ENCODE peak calls at places on chromosomes 13 and 19, in seven cellular contexts. R is neuronal stem cell, T is H1, Z is mesenchymal stem cell, H is trophoblast cell, A is IMR-90, K is H9. S is an unnamed sample.

GRCh38 chr13:36533806-36534205 is 101.5 kb downstream of the CCNA1 start:
- DNase-seq in R (no peak), T (no peak), Z (no peak), H (peak), A (no peak), K (no peak), S (peak)

GRCh38 chr19:49546825-49547565 is 19.2 kb downstream of the RCN3 start:
- DNase-seq in R (peak), T (peak), Z (peak), H (peak), A (peak), K (peak), S (peak)

GRCh38 chr13:36819811-36820140 is 754 bp downstream of the RFXAP start:
- DNase-seq in R (peak), T (no peak), Z (peak), H (no peak), A (peak), K (peak), S (peak)

GRCh38 chr13:79779761-79780160 is 298.8 kb downstream of the NDFIP2 start:
- DNase-seq in R (peak), T (no peak), Z (peak), H (peak), A (peak), K (no peak), S (peak)

GRCh38 chr13:48892311-48892710 is 83.4 kb upstream of the FNDC3A start:
- DNase-seq in R (no peak), T (no peak), Z (peak), H (peak), A (peak), K (no peak), S (no peak)

GRCh38 chr19:43609872-43610271 is 2.0 kb upstream of the SRRM5 start:
- DNase-seq in R (no peak), T (no peak), Z (no peak), H (no peak), A (no peak), K (no peak), S (no peak)

GRCh38 chr19:6424190-6424938 is at the start of gene KHSRP:
- DNase-seq in R (no peak), T (peak), Z (peak), H (no peak), A (no peak), K (no peak), S (peak)

GRCh38 chr13:92967923-92968322 is 258.7 kb upstream of the GPC6 start:
- DNase-seq in R (no peak), T (no peak), Z (no peak), H (no peak), A (peak), K (no peak), S (peak)

DNA sequence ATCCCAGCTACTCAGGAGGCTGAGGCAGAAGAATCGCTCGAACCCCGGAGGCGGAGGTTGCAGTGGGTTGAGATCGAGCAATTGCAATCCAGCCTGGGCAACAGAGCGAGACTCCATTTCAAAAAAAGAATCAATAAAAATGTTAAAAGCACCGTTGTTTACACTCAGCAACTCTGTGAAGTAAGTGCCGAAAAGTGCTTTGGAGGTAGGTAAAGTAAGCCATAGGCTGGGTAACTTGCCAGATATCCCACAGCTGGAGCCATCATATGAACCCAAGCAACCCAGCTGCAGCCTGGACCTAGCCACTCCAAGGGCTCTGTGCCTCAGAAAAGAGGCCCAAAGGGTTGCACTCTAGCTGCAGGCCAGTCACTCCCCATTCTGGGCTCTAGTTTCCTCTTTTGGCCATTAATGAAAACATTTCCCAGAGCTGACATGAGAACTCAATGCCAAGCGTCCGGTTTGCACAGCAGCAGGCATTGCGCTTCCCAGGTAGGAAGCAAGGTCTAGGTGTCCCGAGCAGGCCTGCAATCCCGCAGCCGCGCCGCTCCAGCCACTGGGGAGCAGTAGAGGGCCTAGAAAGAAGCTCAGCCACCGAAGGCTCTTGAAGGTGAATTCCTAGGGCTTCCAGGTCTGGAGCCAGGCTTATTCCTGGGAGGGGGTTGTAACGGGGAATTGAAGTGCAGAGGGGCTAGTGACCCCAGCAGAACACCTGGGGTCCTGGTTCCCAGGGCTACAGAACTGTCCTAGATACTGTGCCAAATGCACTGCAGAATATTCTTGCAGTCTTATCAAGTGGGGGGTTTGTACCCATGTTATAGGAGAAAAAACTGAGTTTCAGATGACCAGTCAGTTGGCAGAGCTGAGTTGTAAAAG is 4.1 kb upstream of the CD79A start:
- DNase-seq in R (no peak), T (peak), Z (peak), H (peak), A (peak), K (peak), S (peak)
- H2BK120ac ChIP-seq in R (no peak), T (no peak), Z (no peak), H (no peak), A (no peak), K (no peak), S (no peak)

GRCh38 chr13:112668924-112669323 is 20.9 kb upstream of the ATP11A start:
- DNase-seq in R (no peak), T (no peak), Z (no peak), H (no peak), A (no peak), K (peak), S (no peak)
- H2BK120ac ChIP-seq in R (no peak), T (no peak), Z (no peak), H (no peak), A (no peak), K (no peak), S (no peak)

GRCh38 chr13:100097821-100098220 is 8.9 kb downstream of the PCCA start:
- DNase-seq in R (no peak), T (no peak), Z (no peak), H (no peak), A (no peak), K (no peak), S (no peak)
- H2BK120ac ChIP-seq in R (no peak), T (no peak), Z (no peak), H (no peak), A (no peak), K (no peak), S (no peak)

GRCh38 chr13:31067416-31068118 is 94.1 kb downstream of the HSPH1 start:
- DNase-seq in R (no peak), T (no peak), Z (peak), H (no peak), A (peak), K (no peak), S (no peak)

GRCh38 chr13:31068119-31068423 is 93.6 kb downstream of the HSPH1 start:
- DNase-seq in R (no peak), T (no peak), Z (no peak), H (no peak), A (no peak), K (no peak), S (no peak)

GRCh38 chr13:31072041-31072440 is 89.7 kb downstream of the HSPH1 start:
- DNase-seq in R (no peak), T (no peak), Z (peak), H (no peak), A (peak), K (no peak), S (no peak)

GRCh38 chr13:31073859-31074718 is 87.6 kb downstream of the HSPH1 start:
- DNase-seq in R (peak), T (no peak), Z (peak), H (no peak), A (peak), K (no peak), S (peak)

DNA sequence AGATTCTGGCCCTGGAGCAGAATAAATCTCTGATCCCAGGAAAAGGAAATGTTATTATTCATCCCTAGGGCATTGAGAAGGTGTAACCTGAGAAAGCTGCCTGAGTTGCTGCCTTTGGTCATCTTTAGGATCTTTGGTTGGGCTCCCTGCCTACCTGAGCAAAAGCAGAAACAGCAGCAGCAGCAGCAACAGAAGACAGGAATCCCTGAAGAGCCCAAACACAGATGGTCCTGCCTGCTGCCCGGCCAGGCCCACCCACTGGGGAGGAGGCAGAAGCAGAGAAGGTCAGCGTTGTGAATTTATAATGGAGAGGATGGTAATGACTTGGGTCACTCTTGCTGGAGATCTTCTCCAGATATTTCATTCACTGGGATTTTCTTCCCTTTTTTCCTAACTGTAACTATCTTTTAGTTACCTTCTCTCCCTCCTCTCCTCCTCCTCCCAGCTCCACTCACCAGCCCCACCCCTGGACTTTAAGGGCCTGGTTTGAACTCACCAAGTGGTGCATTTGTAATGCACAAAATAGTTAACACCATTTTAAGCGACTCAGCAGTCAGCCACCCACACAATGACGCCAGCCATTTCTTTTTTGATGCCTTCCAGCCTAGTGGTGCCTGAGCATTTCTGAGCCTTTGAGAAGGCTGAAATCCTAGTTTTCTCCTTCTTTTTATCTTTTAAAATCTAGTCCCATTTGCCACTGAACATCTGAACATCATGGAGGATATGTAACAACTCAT is 91.7 kb downstream of the HSPH1 start:
- DNase-seq in R (no peak), T (no peak), Z (no peak), H (no peak), A (no peak), K (no peak), S (peak)
- H2BK120ac ChIP-seq in R (no peak), T (no peak), Z (no peak), H (no peak), A (no peak), K (no peak), S (no peak)

DNA sequence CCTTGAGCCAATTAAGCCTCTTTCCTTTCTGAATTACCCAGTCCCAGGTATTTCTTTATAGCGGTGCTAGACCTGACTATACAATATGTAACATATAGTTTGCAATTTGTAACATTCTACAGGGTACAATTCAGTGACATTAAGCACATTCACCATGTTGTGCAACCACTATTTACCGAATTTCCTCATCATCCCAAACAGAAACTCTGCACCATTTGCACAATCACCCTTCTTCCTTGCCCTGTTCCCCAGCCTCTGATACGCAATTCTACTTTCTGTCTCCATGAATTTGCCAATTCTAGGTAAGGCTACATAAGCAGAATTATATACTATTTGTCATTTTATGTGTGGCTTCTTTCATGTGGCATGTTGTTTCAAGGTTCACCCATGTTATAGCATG is 13.7 kb upstream of the SIGLEC10 start:
- DNase-seq in R (no peak), T (no peak), Z (no peak), H (no peak), A (no peak), K (no peak), S (no peak)
- H2BK120ac ChIP-seq in R (no peak), T (no peak), Z (no peak), H (no peak), A (no peak), K (no peak), S (no peak)

GRCh38 chr19:55304279-55304978 is 20.6 kb downstream of the BRSK1 start:
- DNase-seq in R (no peak), T (peak), Z (no peak), H (peak), A (no peak), K (peak), S (peak)
- H2BK120ac ChIP-seq in R (no peak), T (no peak), Z (no peak), H (no peak), A (no peak), K (no peak), S (no peak)

GRCh38 chr19:30028118-30028991 is 86.3 kb downstream of the URI1 start:
- DNase-seq in R (no peak), T (no peak), Z (no peak), H (no peak), A (no peak), K (no peak), S (no peak)

GRCh38 chr19:30024091-30024490 is 82.1 kb downstream of the URI1 start:
- DNase-seq in R (no peak), T (no peak), Z (no peak), H (no peak), A (no peak), K (no peak), S (no peak)

GRCh38 chr19:30028992-30029343 is 86.9 kb downstream of the URI1 start:
- DNase-seq in R (no peak), T (no peak), Z (no peak), H (no peak), A (no peak), K (no peak), S (no peak)

GRCh38 chr19:30029721-30030510 is 87.9 kb downstream of the URI1 start:
- DNase-seq in R (no peak), T (no peak), Z (no peak), H (peak), A (peak), K (no peak), S (no peak)

DNA sequence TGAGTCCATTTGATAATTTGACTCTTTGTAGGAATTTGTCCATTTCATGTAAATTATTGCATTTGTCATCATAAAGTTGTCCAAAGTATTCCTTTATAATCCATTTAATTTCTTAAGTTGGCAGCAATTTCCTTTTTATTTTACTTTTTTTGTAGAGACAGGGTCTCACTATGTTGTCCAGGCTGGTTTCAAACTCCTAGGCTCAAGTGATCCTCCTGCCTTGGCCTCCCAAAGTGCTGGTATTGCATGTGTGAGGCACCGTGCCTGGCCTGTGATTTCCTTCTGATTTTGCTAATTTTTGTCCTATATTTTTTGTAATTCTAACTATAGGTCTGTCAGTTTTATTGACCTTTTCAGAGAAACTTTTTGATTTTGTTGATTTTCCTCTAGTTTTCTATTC is 84.9 kb downstream of the URI1 start:
- DNase-seq in R (no peak), T (no peak), Z (no peak), H (no peak), A (no peak), K (no peak), S (no peak)
- H2BK120ac ChIP-seq in R (no peak), T (no peak), Z (no peak), H (no peak), A (no peak), K (no peak), S (no peak)

DNA sequence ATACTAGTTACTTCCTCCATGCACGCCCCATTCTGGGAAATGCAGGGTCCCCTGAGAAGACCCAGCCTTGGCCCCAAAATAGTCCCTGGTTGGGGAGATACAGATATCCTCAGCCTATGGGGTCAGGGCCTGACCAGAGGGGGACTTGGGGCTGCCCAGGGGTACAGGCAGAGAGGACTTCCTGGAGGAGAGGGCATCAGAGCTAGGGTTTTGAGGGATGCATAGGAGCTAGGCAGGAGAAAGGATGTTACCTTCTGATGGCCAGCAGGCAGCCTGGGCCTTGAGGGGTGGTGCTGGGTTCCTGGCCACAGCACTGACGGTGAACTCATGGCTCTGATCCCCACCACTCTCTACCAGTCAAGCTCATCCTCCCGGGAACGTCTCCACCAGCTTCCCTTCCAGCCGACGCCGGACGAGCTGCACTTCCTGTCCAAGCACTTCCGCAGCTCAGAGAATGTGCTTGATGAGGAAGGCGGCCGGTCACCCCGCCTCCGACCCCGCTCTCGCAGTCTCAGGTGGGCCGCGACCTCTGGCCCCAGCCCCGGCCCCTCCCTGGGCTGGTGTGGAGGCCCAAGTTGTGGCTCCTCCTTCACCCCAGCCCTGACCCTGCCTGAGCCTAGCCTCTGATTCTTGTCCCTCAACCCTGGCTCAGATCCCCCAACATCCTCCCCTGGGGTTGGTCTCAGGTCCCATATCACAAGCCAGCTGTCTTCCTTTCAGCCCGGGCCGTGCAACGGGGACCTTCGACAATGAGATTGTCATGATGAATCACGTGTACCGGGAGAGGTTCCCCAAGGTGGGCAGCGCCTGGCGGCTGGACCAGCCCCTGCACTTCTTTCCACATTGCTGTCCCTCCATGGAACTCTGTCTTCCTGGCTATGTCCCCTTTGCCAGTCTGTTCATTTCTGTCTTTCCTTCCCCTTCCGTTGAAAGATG is 25.6 kb downstream of the MAST3 start:
- DNase-seq in R (no peak), T (no peak), Z (no peak), H (no peak), A (no peak), K (no peak), S (no peak)
- H2BK120ac ChIP-seq in R (no peak), T (no peak), Z (no peak), H (no peak), A (no peak), K (no peak), S (no peak)

GRCh38 chr13:110845520-110845919 is 69.3 kb downstream of the ANKRD10 start:
- DNase-seq in R (no peak), T (no peak), Z (no peak), H (no peak), A (no peak), K (no peak), S (no peak)

GRCh38 chr13:110838867-110839538 is 75.9 kb downstream of the ANKRD10 start:
- DNase-seq in R (no peak), T (no peak), Z (no peak), H (no peak), A (no peak), K (no peak), S (no peak)

GRCh38 chr13:110841406-110841805 is 73.5 kb downstream of the ANKRD10 start:
- DNase-seq in R (no peak), T (no peak), Z (no peak), H (peak), A (no peak), K (no peak), S (no peak)

GRCh38 chr13:110836600-110836903 is 78.3 kb downstream of the ANKRD10 start:
- DNase-seq in R (no peak), T (no peak), Z (no peak), H (no peak), A (no peak), K (no peak), S (no peak)

DNA sequence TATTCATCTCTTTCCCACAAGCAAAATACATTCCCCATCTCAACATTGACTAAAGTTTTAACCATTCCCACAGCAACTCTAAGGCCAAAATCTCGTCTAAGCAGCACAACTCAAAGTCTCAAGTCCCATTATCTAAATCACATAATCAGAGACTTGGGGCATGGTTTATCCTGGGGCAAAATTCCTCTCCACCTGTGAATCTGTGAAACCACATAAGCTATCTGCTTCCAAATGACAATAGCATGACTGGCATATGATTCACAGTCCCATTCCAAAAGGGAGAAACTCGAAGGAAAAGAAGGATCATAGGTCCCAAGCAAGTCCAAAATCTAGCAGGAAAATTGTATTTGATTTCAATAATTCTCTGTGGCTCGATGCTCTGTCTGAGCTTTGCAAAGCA is 73.0 kb downstream of the ANKRD10 start:
- DNase-seq in R (no peak), T (no peak), Z (no peak), H (peak), A (peak), K (no peak), S (peak)
- H2BK120ac ChIP-seq in R (no peak), T (no peak), Z (no peak), H (no peak), A (no peak), K (no peak), S (no peak)